ENCODE peak calls at places on chromosomes 11 and 22, in eight cellular contexts. V is tibial nerve, G is HCT116, Q is ovary, A is sigmoid colon, M is stomach, F is body of pancreas, K is heart left ventricle. X is an unnamed sample.

GRCh38 chr11:100730266-100730665 is 43.2 kb downstream of the ARHGAP42 start:
- DNase-seq in V (no peak), G (no peak), Q (no peak), A (no peak), M (no peak), F (no peak), K (no peak), X (no peak)

GRCh38 chr11:37786214-37786755 is 1188.2 kb upstream of the RAG2 start:
- DNase-seq in V (no peak), G (no peak), Q (no peak), A (no peak), M (no peak), F (no peak), K (no peak), X (no peak)

GRCh38 chr22:28297504-28297903 is 378.4 kb upstream of the PITPNB start:
- DNase-seq in V (no peak), G (no peak), Q (no peak), A (no peak), M (no peak), F (no peak), K (no peak), X (no peak)

GRCh38 chr11:63816732-63817131 is 3.5 kb downstream of the SPINDOC start:
- DNase-seq in V (no peak), G (no peak), Q (no peak), A (no peak), M (no peak), F (no peak), K (no peak), X (no peak)

GRCh38 chr22:40044870-40045834 is 50.4 kb downstream of the FAM83F start:
- DNase-seq in V (no peak), G (no peak), Q (peak; percentile 52), A (peak; percentile 72), M (peak; percentile 56), F (peak; percentile 57), K (peak; percentile 60), X (peak; percentile 30)

GRCh38 chr11:121510438-121510837 is 57.7 kb upstream of the SORL1-AS1 start:
- DNase-seq in V (no peak), G (no peak), Q (no peak), A (no peak), M (no peak), F (no peak), K (no peak), X (no peak)

GRCh38 chr11:2509481-2510001 is 64.7 kb downstream of the KCNQ1 start:
- DNase-seq in V (peak; percentile 8), G (no peak), Q (no peak), A (peak; percentile 59), M (peak; percentile 22), F (peak; percentile 9), K (peak; percentile 89), X (peak; percentile 19)

GRCh38 chr11:71477637-71478011 is 24.6 kb downstream of the NADSYN1 start:
- DNase-seq in V (no peak), G (no peak), Q (no peak), A (no peak), M (no peak), F (no peak), K (no peak), X (no peak)

GRCh38 chr11:4393209-4394196 is at the start of gene TRIM21:
- DNase-seq in V (peak; percentile 66), G (peak; percentile 67), Q (peak; percentile 85), A (peak; percentile 90), M (peak; percentile 87), F (peak; percentile 83), K (peak; percentile 87), X (peak; percentile 86)

GRCh38 chr22:46667245-46667623 is 47.0 kb downstream of the GRAMD4 start:
- DNase-seq in V (no peak), G (no peak), Q (no peak), A (no peak), M (no peak), F (no peak), K (no peak), X (no peak)

GRCh38 chr22:29751139-29751538 is 15.7 kb downstream of the ZMAT5 start:
- DNase-seq in V (no peak), G (no peak), Q (no peak), A (no peak), M (no peak), F (no peak), K (no peak), X (no peak)

GRCh38 chr22:19824197-19825015 is 30.3 kb downstream of the GNB1L start:
- DNase-seq in V (no peak), G (no peak), Q (peak; percentile 5), A (peak; percentile 34), M (peak; percentile 11), F (peak; percentile 9), K (peak; percentile 16), X (no peak)

GRCh38 chr11:127491589-127491988 is 491.0 kb upstream of the KIRREL3 start:
- DNase-seq in V (no peak), G (no peak), Q (no peak), A (no peak), M (no peak), F (no peak), K (no peak), X (no peak)

GRCh38 chr11:121416909-121417567 is 35.1 kb upstream of the SORL1 start:
- DNase-seq in V (peak; percentile 78), G (no peak), Q (peak; percentile 79), A (peak; percentile 93), M (peak; percentile 92), F (peak; percentile 70), K (peak; percentile 88), X (peak; percentile 68)

GRCh38 chr22:37182101-37182948 is 5.7 kb downstream of the C1QTNF6 start:
- DNase-seq in V (no peak), G (no peak), Q (no peak), A (peak; percentile 47), M (no peak), F (no peak), K (peak; percentile 18), X (no peak)

GRCh38 chr11:20342347-20343279 is 20.9 kb upstream of the HTATIP2 start:
- DNase-seq in V (no peak), G (no peak), Q (no peak), A (no peak), M (no peak), F (no peak), K (no peak), X (no peak)

GRCh38 chr11:15073361-15074205 is at the start of gene CALCB:
- DNase-seq in V (no peak), G (no peak), Q (no peak), A (no peak), M (no peak), F (peak; percentile 42), K (no peak), X (no peak)

GRCh38 chr11:78768947-78769346 is 194.3 kb upstream of the NARS2 start:
- DNase-seq in V (no peak), G (no peak), Q (no peak), A (no peak), M (no peak), F (no peak), K (no peak), X (no peak)

DNA sequence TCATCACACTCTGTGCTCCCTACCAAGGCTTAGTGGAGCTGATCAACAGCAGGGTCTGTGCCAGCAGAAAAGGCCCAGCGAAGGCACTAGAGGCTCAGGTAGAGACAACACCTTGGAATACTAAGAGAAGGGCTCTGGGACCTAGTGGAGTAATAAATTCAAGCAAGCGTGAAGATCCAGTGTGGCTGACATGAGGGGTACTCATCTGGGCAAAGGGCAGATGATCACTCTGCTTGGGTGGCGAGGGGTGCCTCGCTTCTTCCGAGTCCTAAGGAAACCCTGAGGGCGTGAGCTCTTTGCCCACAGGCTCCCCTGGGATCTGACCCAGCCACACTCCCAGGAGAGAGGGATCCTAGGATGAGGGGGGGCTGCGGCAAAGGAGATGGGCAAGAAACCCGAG is 3.5 kb upstream of the TPBGL start:
- DNase-seq in V (no peak), G (no peak), Q (no peak), A (no peak), M (no peak), F (no peak), K (no peak), X (peak; percentile 5)
- TF ChIP-seq CTCF in V (no peak), G (no peak), Q (no peak), A (no peak), M (no peak), F (no peak), K (no peak), X (no peak)

DNA sequence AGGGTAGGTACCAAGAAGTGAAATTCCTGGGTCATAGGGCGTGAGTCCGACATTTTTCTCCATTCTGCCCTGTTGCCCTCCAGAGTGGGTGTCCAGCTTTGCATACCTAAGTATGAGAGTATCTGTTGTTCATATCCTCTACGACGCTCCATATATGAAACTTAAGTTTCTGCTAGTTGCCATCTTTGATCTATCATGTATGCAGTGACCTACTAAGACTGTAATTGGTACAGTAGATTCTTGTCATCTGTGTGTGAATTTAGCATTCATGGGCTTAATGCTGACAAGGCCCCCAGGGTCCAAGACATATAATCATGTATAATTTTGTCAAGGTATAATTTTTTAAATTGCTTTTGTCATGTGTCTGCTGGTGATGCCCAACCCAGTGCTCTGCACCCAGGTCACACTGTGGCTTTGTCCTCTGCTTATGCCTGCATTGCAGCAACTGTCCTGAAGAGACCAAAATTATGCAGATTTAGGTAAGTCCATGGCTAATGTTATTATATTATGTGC is 12.1 kb downstream of the NEAT1 start:
- DNase-seq in V (no peak), G (no peak), Q (peak; percentile 18), A (peak; percentile 52), M (no peak), F (no peak), K (no peak), X (no peak)
- H3K4me1 ChIP-seq in V (peaks cover 96% of the 10 kb centered on the region), G (peaks cover 10% of the 10 kb centered on the region), Q (peaks cover 3% of the 10 kb centered on the region), A (peaks cover 93% of the 10 kb centered on the region), M (peaks cover 86% of the 10 kb centered on the region), F (peaks cover 73% of the 10 kb centered on the region), K (peaks cover 52% of the 10 kb centered on the region), X (peaks cover 14% of the 10 kb centered on the region)

GRCh38 chr11:119337581-119338317 is 2.9 kb downstream of the C1QTNF5 start:
- DNase-seq in V (no peak), G (no peak), Q (no peak), A (peak; percentile 75), M (no peak), F (no peak), K (no peak), X (no peak)
- TF ChIP-seq POLR2A in V (no peak), G (no peak), Q (no peak), A (no peak), M (no peak), F (no peak), K (no peak), X (no peak)

GRCh38 chr11:7547091-7547490 is 33.3 kb downstream of the PPFIBP2 start:
- DNase-seq in V (no peak), G (no peak), Q (no peak), A (no peak), M (no peak), F (no peak), K (no peak), X (no peak)
- TF ChIP-seq CTCF in V (no peak), G (no peak), Q (no peak), A (no peak), M (no peak), F (no peak), K (no peak), X (no peak)

X was measured in uterus.